ENCODE peak calls at places on chromosomes 16 and 17, in nine cellular contexts. K, I, Y, G, V, M, Z, D and H are unnamed samples.

GRCh38 chr16:48446534-48446920 is 61.3 kb upstream of the SIAH1 start:
- DNase-seq in K (no peak), V (no peak), Z (no peak), D (no peak), G (no peak), Y (no peak), M (no peak), I (no peak), H (no peak)

GRCh38 chr17:9239821-9240658 is 218.7 kb downstream of the NTN1 start:
- DNase-seq in G (peak), V (no peak), Y (peak), D (peak), M (peak), K (peak), I (no peak), Z (peak), H (no peak)

GRCh38 chr17:44794699-44795413 is 35.2 kb downstream of the GJC1 start:
- DNase-seq in G (no peak), K (no peak), Z (peak), I (peak), V (peak), M (no peak), Y (peak), D (no peak), H (peak)

GRCh38 chr16:88613911-88614817 is 24.2 kb upstream of the IL17C start:
- DNase-seq in G (no peak), Y (no peak), M (no peak), Z (no peak), D (no peak), V (no peak), I (no peak), K (no peak), H (no peak)

GRCh38 chr16:15667091-15667742 is 17.2 kb downstream of the NDE1 start:
- DNase-seq in V (no peak), D (no peak), K (no peak), Z (no peak), Y (no peak), M (no peak), I (no peak), G (no peak), H (no peak)

GRCh38 chr17:18231156-18231555 is 5.7 kb downstream of the LLGL1 start:
- DNase-seq in I (no peak), Z (no peak), K (peak), Y (no peak), M (no peak), G (no peak), V (no peak), D (no peak), H (no peak)

GRCh38 chr17:79457376-79457775 is 153.5 kb downstream of the RBFOX3 start:
- DNase-seq in Z (no peak), K (no peak), D (no peak), Y (no peak), V (no peak), M (no peak), I (no peak), G (no peak), H (no peak)

GRCh38 chr16:11556945-11557720 is 29.6 kb downstream of the LITAF start:
- DNase-seq in I (no peak), K (no peak), V (no peak), M (no peak), D (no peak), G (no peak), Y (no peak), Z (no peak), H (no peak)

GRCh38 chr17:75979705-75980187 is 706 bp downstream of the TEN1 start:
- DNase-seq in V (no peak), Y (no peak), M (no peak), D (no peak), G (peak), K (no peak), I (peak), Z (no peak), H (no peak)

GRCh38 chr16:27424772-27425498 is 23.0 kb downstream of the IL21R start:
- DNase-seq in K (no peak), V (no peak), I (no peak), D (no peak), G (peak), Z (no peak), Y (no peak), M (no peak), H (no peak)

GRCh38 chr17:47820023-47820789 is 1.4 kb downstream of the OSBPL7 start:
- DNase-seq in G (no peak), K (no peak), M (no peak), I (no peak), Z (peak), Y (peak), V (no peak), D (no peak), H (no peak)

GRCh38 chr16:83802135-83802534 is 5.6 kb upstream of the HSBP1 start:
- DNase-seq in V (no peak), K (no peak), G (no peak), I (peak), Z (no peak), D (no peak), Y (no peak), M (no peak), H (no peak)